ENCODE peak calls at places on chromosomes 3 and 15, in eight cellular contexts. S is left ventricle myocardium inferior, V is brain microvascular endothelial cell, B is MM.1S, E is pancreas, O is uterus, U is heart right ventricle, R is adrenal gland. I is an unnamed sample.
A peak's percentile ranks its signal among the peaks of the same experiment; 100 is the strongest.

GRCh38 chr3:125024817-125025216 is 31.0 kb downstream of the HEG1 start:
- DNase-seq in R (no peak), V (no peak), O (no peak), B (no peak), S (peak; percentile 48), U (peak; percentile 53), E (no peak), I (no peak)

GRCh38 chr3:49733551-49733950 is 9.8 kb upstream of the GMPPB start:
- DNase-seq in E (no peak), B (no peak), O (no peak), V (no peak), R (no peak), S (no peak), U (no peak), I (no peak)

GRCh38 chr15:90154861-90155626 is 46.1 kb upstream of the SEMA4B start:
- DNase-seq in E (peak; percentile 25), U (no peak), R (no peak), S (no peak), V (no peak), B (no peak), O (no peak), I (no peak)

GRCh38 chr3:120931593-120931992 is 23.6 kb downstream of the STXBP5L start:
- DNase-seq in S (no peak), U (no peak), E (no peak), V (no peak), B (no peak), R (no peak), O (no peak), I (no peak)

GRCh38 chr3:63538912-63539311 is 113.6 kb upstream of the SNTN start:
- DNase-seq in B (peak; percentile 45), R (no peak), E (no peak), S (no peak), U (no peak), O (no peak), V (no peak), I (no peak)

GRCh38 chr3:117399311-117400068 is 689.9 kb downstream of the TUSC7 start:
- DNase-seq in O (no peak), B (no peak), V (peak; percentile 28), E (no peak), S (no peak), U (no peak), R (no peak), I (no peak)

GRCh38 chr15:23497710-23498111 is 50.7 kb upstream of the GOLGA6L2 start:
- DNase-seq in V (peak; percentile 4), E (no peak), B (no peak), R (no peak), O (no peak), U (no peak), S (no peak), I (no peak)

GRCh38 chr3:100329800-100330489 is 4.6 kb upstream of the NIT2 start:
- DNase-seq in B (no peak), O (no peak), S (no peak), V (no peak), U (no peak), E (no peak), R (no peak), I (no peak)

GRCh38 chr15:60635507-60636352 is 156.8 kb upstream of the ICE2 start:
- DNase-seq in S (no peak), V (no peak), R (no peak), B (peak; percentile 21), O (no peak), U (no peak), E (no peak), I (no peak)

GRCh38 chr3:172384836-172385235 is 63.4 kb downstream of the GHSR start:
- DNase-seq in B (no peak), V (no peak), S (no peak), E (no peak), U (no peak), R (no peak), O (no peak), I (no peak)

GRCh38 chr3:8504611-8504973 is 3.0 kb downstream of the LMCD1 start:
- DNase-seq in R (no peak), U (no peak), B (no peak), V (no peak), O (no peak), E (no peak), S (no peak), I (no peak)

GRCh38 chr3:194348354-194348753 is 2.8 kb downstream of the CPN2 start:
- DNase-seq in E (no peak), B (no peak), S (no peak), V (no peak), O (no peak), U (no peak), R (no peak), I (no peak)

GRCh38 chr3:104604326-104605010 is 762.2 kb upstream of the ALCAM start:
- DNase-seq in S (no peak), U (no peak), E (no peak), R (no peak), V (peak; percentile 12), O (no peak), B (no peak), I (no peak)

GRCh38 chr3:171058058-171058457 is 31.5 kb upstream of the SLC2A2 start:
- DNase-seq in B (no peak), E (no peak), S (no peak), U (no peak), R (no peak), O (no peak), V (no peak), I (no peak)

GRCh38 chr3:3178498-3179328 is 778 bp downstream of the CRBN start:
- DNase-seq in S (no peak), U (no peak), E (no peak), R (no peak), O (no peak), V (no peak), B (no peak), I (no peak)

GRCh38 chr15:43859546-43859945 is 32.7 kb downstream of the WDR76 start:
- DNase-seq in U (no peak), O (no peak), S (no peak), R (no peak), V (no peak), E (no peak), B (no peak), I (no peak)

GRCh38 chr3:158773845-158774542 is 27.9 kb upstream of the MFSD1 start:
- DNase-seq in B (no peak), S (no peak), E (no peak), R (no peak), U (no peak), O (peak; percentile 39), V (no peak), I (no peak)

GRCh38 chr3:122962149-122962548 is 65.4 kb downstream of the SEMA5B start:
- DNase-seq in V (no peak), R (no peak), U (no peak), S (no peak), O (no peak), B (no peak), E (no peak), I (no peak)

GRCh38 chr3:149468504-149469212 is 5.8 kb upstream of the TM4SF4 start:
- DNase-seq in R (no peak), E (no peak), O (no peak), V (no peak), B (peak; percentile 69), U (no peak), S (no peak), I (no peak)

GRCh38 chr3:147365196-147366115 is 40.9 kb downstream of the ZIC4 start:
- DNase-seq in O (no peak), V (no peak), B (no peak), U (no peak), R (no peak), S (no peak), E (no peak), I (no peak)

GRCh38 chr15:72306211-72306785 is 13.7 kb downstream of the CELF6 start:
- DNase-seq in R (no peak), S (no peak), V (peak; percentile 12), E (peak; percentile 38), O (no peak), U (no peak), B (no peak), I (no peak)

GRCh38 chr3:72633534-72633933 is 214.7 kb downstream of the SHQ1 start:
- DNase-seq in E (no peak), U (no peak), O (no peak), V (no peak), R (no peak), B (no peak), S (no peak), I (no peak)

GRCh38 chr3:43695443-43695842 is 4.7 kb downstream of the ABHD5 start:
- DNase-seq in V (no peak), B (no peak), U (no peak), E (no peak), R (no peak), O (no peak), S (no peak), I (no peak)

DNA sequence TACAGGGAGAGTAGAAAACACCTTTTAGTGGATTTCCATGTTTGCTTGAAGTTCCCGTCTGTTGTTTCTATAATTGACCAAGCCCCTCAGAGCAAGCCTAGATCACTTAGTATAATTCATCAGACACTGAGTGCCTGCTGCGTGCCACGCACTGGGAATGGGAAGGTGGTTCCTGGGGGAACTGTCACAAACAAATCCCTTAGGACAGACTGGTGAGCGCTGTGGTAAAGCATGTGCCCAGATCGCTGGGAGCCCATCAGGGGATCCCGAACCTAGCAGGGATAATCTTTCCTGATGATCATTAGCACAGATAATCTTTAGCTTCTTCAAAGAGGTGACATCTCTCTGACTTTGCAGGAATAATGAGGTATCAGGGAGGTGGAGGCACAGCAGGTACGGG is 9.6 kb downstream of the MRPS11 start:
- DNase-seq in B (no peak), E (no peak), R (no peak), S (no peak), V (no peak), O (no peak), U (no peak), I (no peak)
- H3K36me3 ChIP-seq in B (peaks cover 5% of the 10 kb centered on the region), E (no peaks in the 10 kb centered on the region), R (peaks cover 56% of the 10 kb centered on the region), S (peaks cover 58% of the 10 kb centered on the region), V (peaks cover 26% of the 10 kb centered on the region), O (no peaks in the 10 kb centered on the region), U (peaks cover 78% of the 10 kb centered on the region), I (no peaks in the 10 kb centered on the region)

DNA sequence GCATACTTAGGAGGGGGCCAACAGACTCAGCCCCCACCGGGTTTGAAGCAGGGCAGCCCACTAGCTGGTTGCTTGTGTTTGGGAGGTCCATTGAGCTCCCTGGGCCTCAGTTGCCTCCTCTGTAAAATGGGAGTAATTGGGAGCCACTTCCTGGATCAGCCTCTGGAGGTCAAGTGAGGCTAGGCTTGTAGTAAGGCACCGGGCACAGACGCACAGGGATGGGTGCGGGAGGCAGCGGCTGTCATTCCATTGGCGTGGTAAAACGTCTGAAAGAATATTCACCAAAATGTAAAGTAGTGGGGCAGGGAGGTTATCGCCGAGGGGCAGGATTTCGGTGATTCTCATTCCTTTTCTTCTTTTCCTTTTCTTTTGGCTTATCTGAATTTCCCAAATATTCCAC is 64.6 kb downstream of the TLE3 start:
- DNase-seq in B (no peak), V (no peak), R (no peak), U (no peak), O (no peak), S (no peak), E (no peak), I (no peak)
- H3K36me3 ChIP-seq in B (no peaks in the 10 kb centered on the region), V (no peaks in the 10 kb centered on the region), R (no peaks in the 10 kb centered on the region), U (no peaks in the 10 kb centered on the region), O (no peaks in the 10 kb centered on the region), S (no peaks in the 10 kb centered on the region), E (no peaks in the 10 kb centered on the region), I (no peaks in the 10 kb centered on the region)

GRCh38 chr3:67648229-67648628 is 6.2 kb downstream of the SUCLG2 start:
- DNase-seq in U (no peak), S (no peak), R (no peak), V (no peak), B (no peak), E (no peak), O (no peak), I (no peak)
- H3K36me3 ChIP-seq in U (no peaks in the 10 kb centered on the region), S (no peaks in the 10 kb centered on the region), R (no peaks in the 10 kb centered on the region), V (no peaks in the 10 kb centered on the region), B (no peaks in the 10 kb centered on the region), E (no peaks in the 10 kb centered on the region), O (no peaks in the 10 kb centered on the region), I (no peaks in the 10 kb centered on the region)

GRCh38 chr15:68367226-68367625 is 64.7 kb downstream of the ITGA11 start:
- DNase-seq in U (no peak), S (no peak), O (no peak), E (no peak), R (no peak), V (no peak), B (no peak), I (no peak)
- H3K36me3 ChIP-seq in U (no peaks in the 10 kb centered on the region), S (no peaks in the 10 kb centered on the region), O (no peaks in the 10 kb centered on the region), E (no peaks in the 10 kb centered on the region), R (no peaks in the 10 kb centered on the region), V (peaks cover 37% of the 10 kb centered on the region), B (no peaks in the 10 kb centered on the region), I (no peaks in the 10 kb centered on the region)

I was measured in ovary.